ENCODE peak calls at places on chromosomes 4 and X, in nine cellular contexts. X is ovary, B is heart left ventricle, N is small intestine, L is SJSA1, E is mammary epithelial cell, A is PC-3, Q is OCI-LY7, Z is A549. F is an unnamed sample. For H3K4me1, the result is how much of the 10 kb centered on the place peaks cover.

GRCh38 chr4:37882665-37883296 is 8.1 kb upstream of the TBC1D1 start:
- DNase-seq in Q (no peak), E (peak), X (no peak), N (no peak), A (no peak), B (no peak), L (no peak), Z (peak), F (no peak)

GRCh38 chrX:19912-20571 is 261.1 kb upstream of the PLCXD1 start:
- DNase-seq in L (peak), Z (no peak), Q (peak), A (peak), X (peak), B (no peak), N (no peak), E (no peak), F (peak)

GRCh38 chrX:153488231-153488914 is 6.4 kb upstream of the BGN start:
- DNase-seq in L (no peak), Z (no peak), B (peak), A (no peak), X (peak), Q (no peak), N (no peak), E (no peak), F (no peak)

GRCh38 chr4:76550966-76551780 is 116.1 kb downstream of the SHROOM3 start:
- DNase-seq in B (no peak), Q (no peak), E (no peak), A (peak), Z (no peak), X (no peak), N (no peak), L (peak), F (no peak)

GRCh38 chr4:94411296-94411695 is 40.4 kb upstream of the PDLIM5 start:
- DNase-seq in Q (no peak), N (no peak), E (no peak), X (no peak), L (no peak), A (no peak), Z (no peak), B (no peak), F (no peak)

GRCh38 chr4:126306152-126306869 is 991.6 kb downstream of the FAT4 start:
- DNase-seq in A (no peak), N (no peak), L (no peak), Z (no peak), E (no peak), B (no peak), X (no peak), Q (no peak), F (no peak)

GRCh38 chr4:91116861-91117260 is 989.7 kb downstream of the CCSER1 start:
- DNase-seq in X (no peak), B (no peak), Q (no peak), E (peak), Z (peak), N (peak), L (no peak), A (peak), F (no peak)

GRCh38 chr4:80077639-80078038 is 4.6 kb upstream of the ANTXR2 start:
- DNase-seq in Z (peak), X (no peak), Q (no peak), B (no peak), N (peak), E (peak), A (peak), L (no peak), F (no peak)

GRCh38 chrX:154373340-154374306 is 811 bp downstream of the FLNA start:
- DNase-seq in L (peak), A (peak), N (peak), E (peak), B (no peak), Q (no peak), Z (peak), X (peak), F (no peak)

GRCh38 chrX:130079824-130080406 is 30.4 kb downstream of the ELF4 start:
- DNase-seq in L (no peak), X (peak), A (peak), Q (peak), B (no peak), E (peak), Z (peak), N (peak), F (peak)

GRCh38 chr4:8224596-8225289 is 25.7 kb downstream of the SH3TC1 start:
- DNase-seq in E (no peak), N (no peak), Z (no peak), Q (no peak), B (peak), A (no peak), L (no peak), X (no peak), F (no peak)

GRCh38 chrX:136652822-136653723 is 5.1 kb downstream of the CD40LG start:
- DNase-seq in Q (no peak), X (no peak), A (no peak), E (peak), N (no peak), B (no peak), L (no peak), Z (no peak), F (no peak)

DNA sequence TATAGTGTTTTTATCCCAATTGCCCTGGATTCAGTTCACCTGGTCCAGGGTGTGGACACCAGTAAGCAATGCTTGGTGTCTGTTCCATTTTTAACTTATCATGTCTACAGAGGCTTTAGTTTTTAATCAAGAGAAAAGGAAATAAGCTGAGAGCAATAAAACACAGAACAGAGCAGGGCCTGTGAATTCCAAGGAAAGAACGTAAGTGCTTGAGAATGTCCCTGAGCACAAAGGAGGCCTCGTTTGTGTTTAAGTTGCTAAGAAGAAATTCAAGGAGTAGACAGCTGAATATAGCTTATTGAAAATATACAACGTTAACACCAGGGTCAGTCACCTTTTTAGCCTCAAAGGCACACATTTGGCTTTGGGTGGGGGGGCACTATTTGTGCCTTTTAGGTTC is 191.2 kb downstream of the GPC3 start:
- DNase-seq in E (no peak), Q (no peak), B (no peak), X (no peak), L (no peak), A (no peak), N (no peak), Z (no peak), F (no peak)
- H3K27ac ChIP-seq in E (no peak), Q (no peak), B (no peak), X (no peak), L (no peak), A (no peak), N (no peak), Z (no peak), F (no peak)

GRCh38 chr4:74283614-74284013 is 24.7 kb upstream of the EPGN start:
- DNase-seq in B (no peak), Q (no peak), N (no peak), A (peak), Z (peak), E (peak), L (peak), X (no peak), F (no peak)
- H3K4me1 ChIP-seq in B (under half), Q (under half), N (under half), A (under half), Z (under half), E (under half), L (under half), X (under half), F (under half)

DNA sequence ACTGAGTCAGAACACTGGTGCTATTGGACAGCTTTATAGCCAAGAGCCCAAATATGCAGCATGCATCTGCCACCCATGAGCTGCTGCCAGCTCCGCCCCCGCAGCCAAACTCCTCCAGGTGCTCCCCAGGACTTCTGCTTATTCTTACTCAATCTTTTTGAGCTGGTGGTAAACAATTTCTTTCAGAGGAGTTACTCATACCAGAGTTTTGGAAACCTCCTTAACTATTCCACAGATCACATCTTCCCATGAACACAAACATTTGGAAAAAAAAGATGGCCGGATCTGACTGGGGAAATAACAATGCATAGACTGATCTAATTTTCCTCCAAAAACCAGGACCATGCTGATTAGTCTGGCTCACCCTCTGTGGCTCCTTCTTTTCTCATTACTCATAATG is 399.9 kb downstream of the GPM6A start:
- DNase-seq in X (no peak), B (no peak), N (no peak), E (peak), Q (no peak), L (no peak), A (peak), Z (no peak), F (no peak)
- H3K27ac ChIP-seq in X (no peak), B (no peak), N (no peak), E (no peak), Q (no peak), L (no peak), A (peak), Z (peak), F (no peak)

DNA sequence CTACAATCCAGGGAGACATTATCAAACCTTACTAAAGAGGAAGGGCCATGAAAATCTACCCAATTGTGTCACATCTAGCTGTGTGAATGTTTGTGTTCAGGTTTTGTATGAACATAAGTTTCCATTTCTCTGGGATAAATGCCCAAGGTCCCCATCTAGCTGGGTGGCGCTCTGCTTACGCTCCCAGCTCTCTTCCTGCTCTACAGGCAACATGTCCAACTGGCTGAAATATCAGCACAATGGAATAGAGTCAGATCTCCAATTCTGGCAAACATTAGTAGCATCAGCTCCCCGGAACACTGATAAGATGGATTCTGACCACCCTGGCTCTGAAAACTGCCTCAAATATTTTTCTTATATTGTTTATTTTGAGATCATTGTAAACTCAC is 74.9 kb downstream of the IRF2 start:
- DNase-seq in N (no peak), L (no peak), Z (no peak), B (no peak), Q (no peak), E (no peak), X (peak), A (no peak), F (no peak)
- H3K4me1 ChIP-seq in N (under half), L (half or more), Z (under half), B (under half), Q (under half), E (under half), X (under half), A (under half), F (under half)

DNA sequence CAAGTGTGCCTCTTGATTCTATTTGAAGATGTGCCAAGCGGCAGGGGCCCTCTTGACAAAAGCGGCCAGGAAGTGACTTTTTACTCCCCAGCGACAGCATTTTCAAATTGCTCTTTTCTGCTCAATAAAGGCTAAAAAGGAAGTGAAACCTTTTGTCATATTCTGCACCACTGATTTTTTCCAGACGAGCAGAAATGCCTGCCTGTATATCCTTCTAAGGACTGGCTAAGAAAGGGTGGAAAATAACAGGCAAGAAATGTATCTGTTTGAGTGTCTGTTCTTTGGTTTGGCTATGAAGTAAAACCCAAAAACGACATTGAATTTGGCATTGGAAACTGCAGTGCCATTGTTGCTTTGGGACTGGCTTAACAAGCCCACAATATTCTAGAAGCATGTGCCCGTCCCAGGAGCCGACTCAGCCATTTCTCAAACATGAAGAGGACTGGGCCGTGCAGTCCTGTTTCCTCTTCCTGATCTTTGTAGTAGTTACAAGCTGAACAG is 25.5 kb downstream of the TMSB4X start:
- DNase-seq in X (no peak), L (no peak), B (no peak), E (no peak), A (peak), Q (peak), Z (no peak), N (no peak), F (peak)
- H3K27ac ChIP-seq in X (no peak), L (peak), B (peak), E (no peak), A (peak), Q (peak), Z (peak), N (peak), F (peak)

GRCh38 chr4:181548873-181549541 is 694.2 kb upstream of the TENM3 start:
- DNase-seq in E (peak), X (no peak), L (peak), A (peak), Q (no peak), B (no peak), Z (peak), N (peak), F (no peak)

GRCh38 chr4:181549789-181550188 is 693.4 kb upstream of the TENM3 start:
- DNase-seq in Q (no peak), L (no peak), N (no peak), B (no peak), X (no peak), Z (no peak), E (no peak), A (no peak), F (no peak)

GRCh38 chr4:181550381-181550780 is 692.8 kb upstream of the TENM3 start:
- DNase-seq in N (no peak), Z (no peak), X (no peak), L (no peak), Q (no peak), E (peak), B (no peak), A (no peak), F (no peak)
- H3K4me1 ChIP-seq in N (under half), Z (under half), X (under half), L (under half), Q (under half), E (under half), B (under half), A (under half), F (under half)

GRCh38 chr4:99161700-99162099 is 17.6 kb upstream of the ADH4 start:
- DNase-seq in Z (no peak), A (no peak), B (no peak), L (no peak), X (no peak), E (no peak), N (no peak), Q (no peak), F (no peak)

GRCh38 chr4:99154658-99155342 is 10.7 kb upstream of the ADH4 start:
- DNase-seq in X (no peak), N (peak), Z (no peak), A (no peak), Q (no peak), B (no peak), E (no peak), L (no peak), F (no peak)

GRCh38 chr4:99157478-99157935 is 13.4 kb upstream of the ADH4 start:
- DNase-seq in Q (no peak), A (no peak), B (no peak), X (no peak), N (peak), E (no peak), L (no peak), Z (peak), F (no peak)

GRCh38 chr4:99159699-99160098 is 15.6 kb upstream of the ADH4 start:
- DNase-seq in B (no peak), E (no peak), Z (no peak), L (no peak), X (no peak), N (no peak), A (no peak), Q (no peak), F (no peak)

GRCh38 chr4:99156992-99157391 is 12.9 kb upstream of the ADH4 start:
- DNase-seq in B (no peak), L (no peak), N (peak), A (no peak), Q (no peak), Z (peak), E (no peak), X (no peak), F (no peak)
- H3K27ac ChIP-seq in B (no peak), L (no peak), N (peak), A (no peak), Q (no peak), Z (no peak), E (no peak), X (no peak), F (no peak)